ENCODE peak calls at places on chromosomes 12 and 14, in nine cellular contexts. C, W, X, V, A, G, T, P and B are unnamed samples.

GRCh38 chr14:77097006-77097688 is 911 bp upstream of the CIPC start:
- ATAC-seq in C (peak; percentile 1), W (no peak), X (no peak), V (no peak), A (peak; percentile 37), G (no peak), T (peak; percentile 8), P (no peak), B (no peak)

GRCh38 chr12:112833272-112833671 is 41.7 kb downstream of the RPH3A start:
- ATAC-seq in C (no peak), W (no peak), X (no peak), V (no peak), A (no peak), G (no peak), T (no peak), P (no peak), B (no peak)

GRCh38 chr12:123973552-123974341 is 732 bp downstream of the ZNF664 start:
- ATAC-seq in C (peak; percentile 4), W (no peak), X (no peak), V (no peak), A (peak; percentile 4), G (no peak), T (peak; percentile 20), P (no peak), B (peak; percentile 24)

GRCh38 chr14:54927551-54927950 is 24.9 kb upstream of the GCH1 start:
- ATAC-seq in C (no peak), W (no peak), X (no peak), V (no peak), A (no peak), G (no peak), T (no peak), P (no peak), B (no peak)

GRCh38 chr12:58530421-58531067 is 389.8 kb downstream of the LRIG3 start:
- ATAC-seq in C (no peak), W (peak; percentile 39), X (no peak), V (no peak), A (no peak), G (no peak), T (no peak), P (no peak), B (peak; percentile 84)

GRCh38 chr12:2681426-2682205 is 113.2 kb upstream of the FKBP4 start:
- ATAC-seq in C (no peak), W (no peak), X (no peak), V (no peak), A (no peak), G (no peak), T (no peak), P (no peak), B (no peak)

GRCh38 chr14:69318241-69318640 is 58.3 kb downstream of the GALNT16 start:
- ATAC-seq in C (no peak), W (no peak), X (no peak), V (peak; percentile 67), A (no peak), G (peak; percentile 79), T (no peak), P (peak; percentile 60), B (no peak)

GRCh38 chr12:31387466-31387865 is 61.5 kb upstream of the SINHCAF start:
- ATAC-seq in C (no peak), W (no peak), X (no peak), V (no peak), A (no peak), G (no peak), T (no peak), P (no peak), B (no peak)

GRCh38 chr12:22459872-22460490 is 84.4 kb downstream of the C2CD5 start:
- ATAC-seq in C (no peak), W (no peak), X (peak; percentile 50), V (peak; percentile 81), A (peak; percentile 71), G (peak; percentile 49), T (peak; percentile 53), P (peak; percentile 65), B (peak; percentile 81)

GRCh38 chr12:108457006-108457733 is 57.9 kb upstream of the FICD start:
- ATAC-seq in C (peak; percentile 92), W (no peak), X (no peak), V (peak; percentile 60), A (peak; percentile 65), G (no peak), T (peak; percentile 38), P (peak; percentile 75), B (peak; percentile 96)

GRCh38 chr12:57011438-57012424 is 4.6 kb downstream of the TAC3 start:
- ATAC-seq in C (no peak), W (no peak), X (no peak), V (peak; percentile 64), A (no peak), G (no peak), T (no peak), P (no peak), B (no peak)

GRCh38 chr12:116404913-116405611 is 127.6 kb upstream of the MED13L start:
- ATAC-seq in C (no peak), W (no peak), X (no peak), V (no peak), A (peak; percentile 76), G (no peak), T (no peak), P (no peak), B (no peak)

GRCh38 chr12:100384549-100384916 is 27.7 kb downstream of the SLC17A8 start:
- ATAC-seq in C (no peak), W (no peak), X (no peak), V (no peak), A (no peak), G (no peak), T (no peak), P (no peak), B (no peak)

GRCh38 chr14:54487771-54488170 is 1.0 kb downstream of the GMFB start:
- ATAC-seq in C (peak; percentile 43), W (no peak), X (no peak), V (no peak), A (peak; percentile 39), G (no peak), T (no peak), P (no peak), B (peak; percentile 74)

GRCh38 chr14:51547260-51547659 is 104.5 kb upstream of the FRMD6 start:
- ATAC-seq in C (peak; percentile 98), W (peak; percentile 94), X (peak; percentile 96), V (no peak), A (peak; percentile 48), G (no peak), T (peak; percentile 59), P (no peak), B (peak; percentile 93)

GRCh38 chr12:17588968-17589367 is 501.0 kb downstream of the RERGL start:
- ATAC-seq in C (no peak), W (no peak), X (no peak), V (no peak), A (no peak), G (no peak), T (no peak), P (no peak), B (no peak)

GRCh38 chr12:122880668-122881067 is 15.3 kb downstream of the VPS37B start:
- ATAC-seq in C (peak; percentile 86), W (peak; percentile 88), X (peak; percentile 59), V (peak; percentile 68), A (peak; percentile 70), G (peak; percentile 70), T (peak; percentile 53), P (peak; percentile 62), B (peak; percentile 97)

GRCh38 chr14:51395361-51395849 is 155.4 kb downstream of the TMX1 start:
- ATAC-seq in C (peak; percentile 69), W (no peak), X (peak; percentile 62), V (no peak), A (peak; percentile 33), G (no peak), T (peak; percentile 50), P (peak; percentile 60), B (peak; percentile 84)

GRCh38 chr12:93713060-93713459 is 35.9 kb downstream of the CRADD start:
- ATAC-seq in C (peak; percentile 59), W (no peak), X (no peak), V (no peak), A (no peak), G (no peak), T (no peak), P (no peak), B (no peak)

GRCh38 chr12:205026-205425 is 8.9 kb downstream of the SLC6A12 start:
- ATAC-seq in C (no peak), W (no peak), X (no peak), V (no peak), A (no peak), G (no peak), T (no peak), P (peak; percentile 74), B (no peak)

GRCh38 chr14:50064993-50065392 is 51.4 kb downstream of the VCPKMT start:
- ATAC-seq in C (no peak), W (no peak), X (no peak), V (peak; percentile 68), A (peak; percentile 45), G (peak; percentile 57), T (peak; percentile 38), P (peak; percentile 76), B (no peak)

GRCh38 chr14:65243766-65244442 is 141.6 kb upstream of the MAX start:
- ATAC-seq in C (no peak), W (no peak), X (no peak), V (peak; percentile 50), A (peak; percentile 46), G (peak; percentile 60), T (no peak), P (peak; percentile 38), B (no peak)

GRCh38 chr12:66417217-66417616 is 114.9 kb downstream of the HELB start:
- ATAC-seq in C (no peak), W (no peak), X (no peak), V (no peak), A (no peak), G (no peak), T (no peak), P (no peak), B (no peak)

GRCh38 chr14:101717663-101718490 is 43.6 kb upstream of the PPP2R5C start:
- ATAC-seq in C (no peak), W (no peak), X (no peak), V (no peak), A (no peak), G (no peak), T (no peak), P (no peak), B (no peak)

GRCh38 chr12:69189378-69189978 is 49.9 kb upstream of the CPSF6 start:
- ATAC-seq in C (no peak), W (no peak), X (no peak), V (no peak), A (no peak), G (no peak), T (no peak), P (no peak), B (no peak)

GRCh38 chr12:48882325-48882687 is 16.6 kb upstream of the RND1 start:
- ATAC-seq in C (no peak), W (peak; percentile 67), X (peak; percentile 48), V (no peak), A (no peak), G (no peak), T (peak; percentile 36), P (peak; percentile 43), B (peak; percentile 75)

GRCh38 chr12:130919115-130919514 is 34.6 kb upstream of the ADGRD1 start:
- ATAC-seq in C (no peak), W (no peak), X (no peak), V (no peak), A (no peak), G (no peak), T (no peak), P (no peak), B (no peak)

GRCh38 chr12:57543666-57544065 is 3.3 kb downstream of the DCTN2 start:
- ATAC-seq in C (no peak), W (no peak), X (no peak), V (no peak), A (no peak), G (no peak), T (no peak), P (no peak), B (no peak)

GRCh38 chr14:22226381-22226780 is 362.6 kb downstream of the DAD1 start:
- ATAC-seq in C (no peak), W (no peak), X (no peak), V (peak; percentile 75), A (peak; percentile 51), G (peak; percentile 85), T (no peak), P (peak; percentile 79), B (no peak)

GRCh38 chr12:109446869-109447268 is 30.2 kb downstream of the KCTD10 start:
- ATAC-seq in C (no peak), W (no peak), X (no peak), V (peak; percentile 20), A (peak; percentile 71), G (no peak), T (peak; percentile 69), P (no peak), B (no peak)